ENCODE peak calls at places on chromosome 14, in four cellular contexts. One of them, this sample, is unnamed.

GRCh38 chr14:68368850-68369249 is 424.0 kb downstream of the ZFP36L1 start:
- DNase-seq in neural crest cell: no peak
- DNase-seq in NCI-H510A treated with DMSO at 0.1 percent for 48 hours: no peak
- DNase-seq in Caki2: no peak
- DNase-seq in this sample: no peak

GRCh38 chr14:88986146-88986841 is 161.8 kb downstream of the TTC8 start:
- DNase-seq in Caki2: peak; percentile 53
- DNase-seq in neural crest cell: no peak
- DNase-seq in NCI-H510A treated with DMSO at 0.1 percent for 48 hours: no peak
- DNase-seq in this sample: no peak

GRCh38 chr14:102932484-102933248 is 10.2 kb downstream of the AMN start:
- DNase-seq in neural crest cell: no peak
- DNase-seq in Caki2: no peak
- DNase-seq in NCI-H510A treated with DMSO at 0.1 percent for 48 hours: no peak
- DNase-seq in this sample: no peak

GRCh38 chr14:100832311-100832960 is 6.5 kb downstream of the MEG3 start:
- DNase-seq in NCI-H510A treated with DMSO at 0.1 percent for 48 hours: no peak
- DNase-seq in neural crest cell: no peak
- DNase-seq in Caki2: no peak
- DNase-seq in this sample: no peak

GRCh38 chr14:63573579-63573978 is 30.4 kb upstream of the PPP2R5E start:
- DNase-seq in neural crest cell: no peak
- DNase-seq in Caki2: no peak
- DNase-seq in NCI-H510A treated with DMSO at 0.1 percent for 48 hours: no peak
- DNase-seq in this sample: no peak

GRCh38 chr14:68782091-68782981 is 10.5 kb downstream of the ZFP36L1 start:
- DNase-seq in Caki2: no peak
- DNase-seq in neural crest cell: no peak
- DNase-seq in NCI-H510A treated with DMSO at 0.1 percent for 48 hours: no peak
- DNase-seq in this sample: no peak

GRCh38 chr14:101780390-101780789 is 18.9 kb downstream of the PPP2R5C start:
- DNase-seq in Caki2: no peak
- DNase-seq in neural crest cell: no peak
- DNase-seq in NCI-H510A treated with DMSO at 0.1 percent for 48 hours: no peak
- DNase-seq in this sample: no peak

GRCh38 chr14:103736546-103737431 is 21.2 kb downstream of the ZFYVE21 start:
- DNase-seq in NCI-H510A treated with DMSO at 0.1 percent for 48 hours: no peak
- DNase-seq in Caki2: no peak
- DNase-seq in neural crest cell: no peak
- DNase-seq in this sample: no peak

GRCh38 chr14:81268016-81268416 is 47.3 kb upstream of the GTF2A1 start:
- DNase-seq in NCI-H510A treated with DMSO at 0.1 percent for 48 hours: no peak
- DNase-seq in neural crest cell: no peak
- DNase-seq in Caki2: peak; percentile 67
- DNase-seq in this sample: no peak

GRCh38 chr14:91170504-91171121 is 56.7 kb downstream of the DGLUCY start:
- DNase-seq in Caki2: no peak
- DNase-seq in neural crest cell: no peak
- DNase-seq in NCI-H510A treated with DMSO at 0.1 percent for 48 hours: no peak
- DNase-seq in this sample: no peak

GRCh38 chr14:66249544-66249943 is 236.6 kb upstream of the CCDC196 start:
- DNase-seq in NCI-H510A treated with DMSO at 0.1 percent for 48 hours: no peak
- DNase-seq in neural crest cell: no peak
- DNase-seq in Caki2: no peak
- DNase-seq in this sample: no peak

GRCh38 chr14:80456200-80456599 is 244.9 kb upstream of the DIO2 start:
- DNase-seq in neural crest cell: no peak
- DNase-seq in NCI-H510A treated with DMSO at 0.1 percent for 48 hours: no peak
- DNase-seq in Caki2: no peak
- DNase-seq in this sample: no peak

GRCh38 chr14:95125156-95125555 is 32.2 kb downstream of the DICER1 start:
- DNase-seq in Caki2: no peak
- DNase-seq in neural crest cell: no peak
- DNase-seq in NCI-H510A treated with DMSO at 0.1 percent for 48 hours: peak; percentile 16
- DNase-seq in this sample: no peak

GRCh38 chr14:79493081-79493652 is 718.1 kb downstream of the DIO2 start:
- DNase-seq in neural crest cell: no peak
- DNase-seq in NCI-H510A treated with DMSO at 0.1 percent for 48 hours: no peak
- DNase-seq in Caki2: no peak
- DNase-seq in this sample: no peak

GRCh38 chr14:105205718-105206208 is 24.7 kb upstream of the NUDT14 start:
- DNase-seq in Caki2: peak; percentile 30
- DNase-seq in NCI-H510A treated with DMSO at 0.1 percent for 48 hours: no peak
- DNase-seq in neural crest cell: no peak
- DNase-seq in this sample: no peak

GRCh38 chr14:55366271-55366670 is 45.4 kb downstream of the ATG14 start:
- DNase-seq in NCI-H510A treated with DMSO at 0.1 percent for 48 hours: no peak
- DNase-seq in Caki2: no peak
- DNase-seq in neural crest cell: no peak
- DNase-seq in this sample: no peak

GRCh38 chr14:30980980-30981379 is 44.5 kb upstream of the AP4S1 start:
- DNase-seq in Caki2: peak; percentile 14
- DNase-seq in neural crest cell: no peak
- DNase-seq in NCI-H510A treated with DMSO at 0.1 percent for 48 hours: no peak
- DNase-seq in this sample: no peak

GRCh38 chr14:84523746-84524145 is 1006.2 kb upstream of the FLRT2 start:
- DNase-seq in NCI-H510A treated with DMSO at 0.1 percent for 48 hours: no peak
- DNase-seq in neural crest cell: no peak
- DNase-seq in Caki2: no peak
- DNase-seq in this sample: no peak

GRCh38 chr14:105315211-105315721 is 718 bp downstream of the PACS2 start:
- DNase-seq in neural crest cell: no peak
- DNase-seq in Caki2: no peak
- DNase-seq in NCI-H510A treated with DMSO at 0.1 percent for 48 hours: peak; percentile 61
- DNase-seq in this sample: no peak

GRCh38 chr14:63193236-63193635 is 11.0 kb upstream of the RHOJ start:
- DNase-seq in neural crest cell: no peak
- DNase-seq in NCI-H510A treated with DMSO at 0.1 percent for 48 hours: no peak
- DNase-seq in Caki2: no peak
- DNase-seq in this sample: no peak

GRCh38 chr14:75010472-75010871 is 7.8 kb downstream of the EIF2B2 start:
- DNase-seq in NCI-H510A treated with DMSO at 0.1 percent for 48 hours: no peak
- DNase-seq in Caki2: no peak
- DNase-seq in neural crest cell: no peak
- DNase-seq in this sample: no peak

GRCh38 chr14:69005432-69006148 is 26.5 kb upstream of the ACTN1 start:
- DNase-seq in NCI-H510A treated with DMSO at 0.1 percent for 48 hours: no peak
- DNase-seq in neural crest cell: no peak
- DNase-seq in Caki2: peak; percentile 47
- DNase-seq in this sample: peak; percentile 30

GRCh38 chr14:90597961-90598360 is 201.1 kb downstream of the CALM1 start:
- DNase-seq in NCI-H510A treated with DMSO at 0.1 percent for 48 hours: no peak
- DNase-seq in Caki2: no peak
- DNase-seq in neural crest cell: no peak
- DNase-seq in this sample: no peak

GRCh38 chr14:66119805-66120204 is 366.4 kb upstream of the CCDC196 start:
- DNase-seq in neural crest cell: no peak
- DNase-seq in Caki2: no peak
- DNase-seq in NCI-H510A treated with DMSO at 0.1 percent for 48 hours: no peak
- DNase-seq in this sample: no peak

This sample was measured in NT2/D1.